ENCODE peak calls at places on chromosomes 1 and 21, in nine cellular contexts. M is A549, V is brain microvascular endothelial cell, Q is vagina, I is PC-3, K is mammary epithelial cell, X is fibroblast of lung, U is left ventricle myocardium inferior, B is pancreas. D is an unnamed sample.

GRCh38 chr1:210489491-210489890 is 160.8 kb downstream of the HHAT start:
- DNase-seq in M (no peak), V (no peak), Q (no peak), I (no peak), K (no peak), X (no peak), U (no peak), B (no peak), D (no peak)

GRCh38 chr1:56917356-56917755 is 48.5 kb downstream of the C8B start:
- DNase-seq in M (no peak), V (no peak), Q (no peak), I (no peak), K (no peak), X (no peak), U (no peak), B (no peak), D (no peak)

GRCh38 chr1:35505911-35506798 is 51.0 kb downstream of the KIAA0319L start:
- DNase-seq in M (peak), V (peak), Q (no peak), I (peak), K (peak), X (peak), U (no peak), B (peak), D (no peak)

GRCh38 chr1:32733573-32734321 is 31.2 kb upstream of the SYNC start:
- DNase-seq in M (no peak), V (peak), Q (no peak), I (no peak), K (no peak), X (peak), U (no peak), B (no peak), D (no peak)

GRCh38 chr1:5758000-5758858 is 234.0 kb downstream of the NPHP4 start:
- DNase-seq in M (no peak), V (no peak), Q (no peak), I (no peak), K (no peak), X (no peak), U (no peak), B (no peak), D (no peak)

GRCh38 chr1:3645247-3645646 is 4.7 kb downstream of the WRAP73 start:
- DNase-seq in M (no peak), V (no peak), Q (no peak), I (no peak), K (no peak), X (no peak), U (no peak), B (no peak), D (no peak)

GRCh38 chr1:244352156-244352830 is 99.4 kb downstream of the ADSS2 start:
- DNase-seq in M (no peak), V (no peak), Q (no peak), I (no peak), K (no peak), X (no peak), U (no peak), B (no peak), D (peak)

GRCh38 chr21:31203371-31204054 is 140.5 kb downstream of the TIAM1 start:
- DNase-seq in M (no peak), V (peak), Q (no peak), I (peak), K (peak), X (peak), U (no peak), B (no peak), D (no peak)

GRCh38 chr1:116819081-116819480 is 64.9 kb downstream of the CD2 start:
- DNase-seq in M (no peak), V (peak), Q (no peak), I (no peak), K (peak), X (no peak), U (no peak), B (no peak), D (no peak)

GRCh38 chr1:42736571-42737200 is 3.4 kb downstream of the CLDN19 start:
- DNase-seq in M (no peak), V (no peak), Q (no peak), I (no peak), K (no peak), X (no peak), U (no peak), B (no peak), D (no peak)

GRCh38 chr1:237025358-237026074 is 16.5 kb upstream of the RYR2 start:
- DNase-seq in M (no peak), V (no peak), Q (no peak), I (no peak), K (no peak), X (no peak), U (no peak), B (no peak), D (no peak)

GRCh38 chr1:38153426-38154088 is 107.0 kb upstream of the POU3F1 start:
- DNase-seq in M (no peak), V (no peak), Q (no peak), I (no peak), K (no peak), X (no peak), U (no peak), B (no peak), D (no peak)

GRCh38 chr1:38154089-38154470 is 107.5 kb upstream of the POU3F1 start:
- DNase-seq in M (no peak), V (no peak), Q (no peak), I (no peak), K (no peak), X (no peak), U (no peak), B (no peak), D (no peak)

GRCh38 chr1:38151399-38151798 is 104.8 kb upstream of the POU3F1 start:
- DNase-seq in M (no peak), V (no peak), Q (no peak), I (no peak), K (no peak), X (no peak), U (no peak), B (no peak), D (no peak)

DNA sequence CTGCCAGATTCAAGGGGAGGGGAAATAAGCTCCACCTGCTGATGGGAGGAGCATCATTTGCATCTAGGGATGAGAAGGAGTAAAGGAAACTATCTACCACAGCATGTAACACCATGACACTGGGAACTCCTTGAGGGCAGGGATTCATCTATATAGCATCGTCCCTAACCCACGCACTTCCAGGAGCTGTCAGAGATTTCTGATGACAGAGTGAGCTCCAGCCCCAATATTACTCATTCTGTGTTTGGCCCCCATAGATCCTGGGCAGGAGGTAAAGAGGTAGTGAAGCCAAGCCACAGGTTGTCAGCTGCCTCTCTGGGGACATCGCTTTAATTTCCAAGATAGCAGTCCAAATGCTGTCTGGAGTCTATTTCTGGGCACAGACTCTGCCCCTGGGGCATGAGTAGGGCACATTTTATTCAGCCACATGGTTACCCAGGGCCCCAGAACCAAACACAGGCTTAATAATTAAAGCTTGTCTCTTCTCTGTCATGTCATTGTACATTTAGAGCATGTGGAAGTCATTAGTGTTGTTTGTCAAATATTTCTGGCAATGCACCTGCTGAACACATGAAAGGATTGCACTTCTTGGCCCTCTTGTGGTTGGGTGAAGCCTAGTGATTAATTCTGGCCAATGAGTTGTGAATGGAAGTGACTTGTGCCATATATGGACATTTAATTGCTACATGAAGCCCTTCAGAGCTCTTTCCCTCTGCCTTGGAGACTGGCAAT is 105.9 kb upstream of the POU3F1 start:
- DNase-seq in M (peak), V (no peak), Q (no peak), I (peak), K (peak), X (no peak), U (no peak), B (no peak), D (no peak)
- TF ChIP-seq CTCF in M (no peak), V (no peak), Q (no peak), I (peak), K (peak), X (no peak), U (peak), B (no peak), D (no peak)

DNA sequence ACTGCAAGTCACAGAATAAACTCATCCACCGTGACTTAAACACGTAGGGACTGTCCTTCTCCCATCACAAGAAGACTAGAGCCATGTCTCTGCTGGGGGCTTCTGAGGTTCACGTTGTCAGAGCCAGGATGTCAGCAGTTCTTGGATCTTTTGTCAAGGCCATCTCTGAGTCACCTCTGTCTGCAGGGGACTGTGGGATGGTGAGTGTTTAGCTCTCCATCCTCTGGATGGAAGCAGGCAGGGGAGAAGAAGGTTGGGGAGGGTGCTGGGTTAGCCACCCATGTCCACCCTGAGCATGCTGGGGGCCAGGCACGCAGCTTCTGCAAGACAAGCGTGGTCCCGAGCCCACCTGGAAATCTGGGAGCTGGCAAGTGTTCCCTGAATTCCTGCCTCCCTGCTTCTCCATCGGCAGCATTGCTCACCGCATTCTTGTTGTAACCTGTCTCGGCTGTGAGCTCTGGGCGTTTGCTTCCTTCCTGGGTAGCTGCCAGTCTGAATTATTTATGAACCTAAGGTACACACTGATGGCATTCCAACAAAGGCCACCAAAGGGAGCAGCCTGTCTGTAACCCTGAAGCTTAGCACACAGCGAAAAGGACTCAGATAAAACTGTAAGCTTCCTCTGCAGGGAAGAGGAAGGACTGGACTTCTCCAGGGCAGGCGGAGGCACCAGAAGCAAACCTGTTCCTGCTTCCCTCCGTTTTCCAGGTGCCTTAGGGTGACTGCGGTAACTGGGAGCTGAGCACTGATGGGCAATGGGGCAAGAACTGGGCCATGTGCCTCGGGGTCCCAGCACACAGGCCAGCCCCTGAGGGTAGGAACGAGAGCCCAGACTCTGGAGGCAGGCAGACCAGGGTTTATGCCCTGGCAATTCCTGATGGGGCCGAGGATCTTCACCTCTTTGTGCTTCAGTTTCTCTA is 88.6 kb downstream of the RIPK4 start:
- DNase-seq in M (peak), V (no peak), Q (peak), I (peak), K (peak), X (no peak), U (no peak), B (peak), D (no peak)
- H3K4me3 ChIP-seq in M (peak), V (no peak), Q (peak), I (peak), K (peak), X (no peak), U (no peak), B (no peak), D (peak)

GRCh38 chr1:164785841-164786534 is 227.0 kb downstream of the PBX1 start:
- DNase-seq in M (no peak), V (no peak), Q (no peak), I (no peak), K (peak), X (no peak), U (no peak), B (no peak), D (no peak)
- H3K27ac ChIP-seq in M (peak), V (no peak), Q (peak), I (no peak), K (peak), X (no peak), U (peak), B (peak), D (no peak)

DNA sequence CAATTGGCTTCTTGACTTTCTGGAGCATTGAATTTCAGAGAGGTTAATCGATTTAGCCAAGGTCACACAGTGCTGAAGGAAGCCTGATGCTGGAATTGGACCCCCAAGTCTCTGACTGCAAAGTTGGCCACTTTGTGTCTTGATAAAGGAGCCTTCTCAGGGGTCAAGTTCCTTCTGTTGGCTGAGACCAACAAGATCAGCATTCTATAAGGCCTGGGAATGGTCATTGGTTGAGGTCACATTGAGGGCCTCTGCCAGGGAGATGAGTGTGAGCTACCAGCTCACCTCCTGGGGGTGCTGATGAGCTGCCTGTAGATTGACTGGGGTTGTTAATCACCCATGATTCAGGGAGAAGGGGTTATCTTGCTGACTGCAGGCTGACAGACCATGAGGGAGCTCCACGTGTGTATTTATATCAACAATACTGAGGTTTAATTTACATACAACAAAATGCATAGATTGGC is 54.5 kb downstream of the RPS6KA1 start:
- DNase-seq in M (peak), V (no peak), Q (no peak), I (peak), K (no peak), X (no peak), U (no peak), B (no peak), D (no peak)
- TF ChIP-seq CTCF in M (no peak), V (peak), Q (no peak), I (peak), K (peak), X (no peak), U (no peak), B (no peak), D (no peak)

DNA sequence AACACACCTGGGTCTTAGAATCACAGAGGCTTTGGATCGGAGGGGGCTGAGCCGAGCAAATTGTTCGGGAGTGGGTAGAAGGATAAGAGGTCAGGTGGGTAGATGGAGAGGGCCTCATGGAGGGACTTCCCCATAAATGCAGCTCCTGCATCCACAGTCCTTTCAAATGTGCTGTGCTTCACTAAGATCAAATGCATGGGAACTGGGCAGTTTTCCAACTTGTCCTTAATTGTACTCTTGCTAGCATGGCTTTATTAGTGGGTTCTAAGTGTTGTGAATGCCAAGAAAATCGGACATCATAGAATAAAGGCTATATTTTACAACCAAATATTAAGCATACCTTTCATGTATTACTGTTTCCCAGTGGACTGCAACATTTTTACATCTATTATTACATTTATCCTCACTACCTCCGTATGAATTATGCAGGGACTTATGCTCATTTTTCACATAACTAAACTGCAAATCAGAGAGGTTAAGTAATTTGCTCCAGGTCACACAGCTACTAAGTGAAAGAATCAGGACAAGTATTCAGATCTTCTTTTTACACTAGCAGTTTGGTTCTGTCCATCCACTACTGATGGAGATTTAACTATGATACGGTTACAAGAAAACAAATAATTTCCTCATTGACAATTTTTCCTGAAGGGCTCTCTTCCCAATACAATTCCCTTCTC is 174.5 kb upstream of the RUNX1 start:
- DNase-seq in M (no peak), V (no peak), Q (no peak), I (no peak), K (no peak), X (no peak), U (no peak), B (no peak), D (no peak)
- H3K4me3 ChIP-seq in M (no peak), V (no peak), Q (no peak), I (no peak), K (no peak), X (no peak), U (no peak), B (no peak), D (no peak)

GRCh38 chr1:22526677-22527076 is 36.6 kb upstream of the EPHA8 start:
- DNase-seq in M (no peak), V (no peak), Q (no peak), I (no peak), K (no peak), X (no peak), U (no peak), B (no peak), D (no peak)
- H3K27ac ChIP-seq in M (no peak), V (no peak), Q (no peak), I (no peak), K (no peak), X (no peak), U (no peak), B (peak), D (no peak)

GRCh38 chr1:16205333-16205671 is 7.2 kb downstream of the ARHGEF19 start:
- DNase-seq in M (no peak), V (no peak), Q (no peak), I (no peak), K (no peak), X (no peak), U (no peak), B (peak), D (no peak)
- TF ChIP-seq CTCF in M (peak), V (no peak), Q (no peak), I (no peak), K (no peak), X (no peak), U (no peak), B (no peak), D (no peak)